ENCODE peak calls at places on chromosomes 16 and 17, in six cellular contexts. P is GM04503, G is mucosa of descending colon, I is H54, X is NCI-H446, N is natural killer cell. Q is an unnamed sample.

GRCh38 chr17:31513731-31514427 is 122.4 kb downstream of the RAB11FIP4 start:
- DNase-seq in P (no peak), G (no peak), N (no peak), X (no peak), I (no peak), Q (no peak)

GRCh38 chr17:6427284-6427781 is 7.6 kb downstream of the AIPL1 start:
- DNase-seq in P (no peak), I (no peak), X (no peak), G (peak; percentile 27), N (peak; percentile 29), Q (no peak)

GRCh38 chr16:12917246-12917645 is 15.8 kb downstream of the SHISA9 start:
- DNase-seq in X (no peak), G (no peak), P (no peak), N (no peak), I (no peak), Q (no peak)

GRCh38 chr17:47735536-47736011 is 2.5 kb downstream of the TBX21 start:
- DNase-seq in G (no peak), P (no peak), X (no peak), I (no peak), N (no peak), Q (peak; percentile 29)

GRCh38 chr16:83066881-83067280 is 440.1 kb downstream of the CDH13 start:
- DNase-seq in N (no peak), G (no peak), X (no peak), P (no peak), I (no peak), Q (no peak)

GRCh38 chr17:60720763-60721531 is 43.3 kb downstream of the BCAS3 start:
- DNase-seq in G (peak; percentile 70), N (no peak), P (no peak), I (peak; percentile 40), X (peak; percentile 69), Q (no peak)

GRCh38 chr16:69120096-69120664 is 12.2 kb downstream of the CHTF8 start:
- DNase-seq in N (no peak), X (no peak), P (no peak), G (no peak), I (no peak), Q (peak; percentile 56)

GRCh38 chr17:44830359-44831269 is 527 bp upstream of the GJC1 start:
- DNase-seq in P (no peak), X (no peak), I (no peak), G (peak; percentile 16), N (no peak), Q (peak; percentile 79)

GRCh38 chr17:28357901-28358197 is 522 bp upstream of the POLDIP2 start:
- DNase-seq in X (no peak), G (no peak), N (no peak), I (no peak), P (no peak), Q (no peak)

GRCh38 chr16:87647431-87648185 is 45.3 kb downstream of the JPH3 start:
- DNase-seq in G (no peak), I (no peak), N (no peak), P (no peak), X (no peak), Q (no peak)

GRCh38 chr17:81229666-81229920 is 6.8 kb upstream of the CEP131 start:
- DNase-seq in G (no peak), N (no peak), I (no peak), P (no peak), X (no peak), Q (no peak)

GRCh38 chr16:48537275-48537674 is 72.7 kb downstream of the N4BP1 start:
- DNase-seq in X (no peak), I (no peak), G (no peak), N (no peak), P (no peak), Q (peak; percentile 82)

GRCh38 chr16:85364323-85365040 is 248.6 kb upstream of the GSE1 start:
- DNase-seq in N (no peak), P (no peak), X (no peak), I (no peak), G (no peak), Q (no peak)

GRCh38 chr17:69733171-69734014 is 318.9 kb downstream of the MAP2K6 start:
- DNase-seq in P (no peak), I (peak; percentile 45), X (peak; percentile 94), G (no peak), N (no peak), Q (no peak)

GRCh38 chr17:8188408-8188839 is 1.6 kb downstream of the BORCS6 start:
- DNase-seq in I (no peak), X (no peak), P (no peak), G (peak; percentile 36), N (no peak), Q (no peak)

GRCh38 chr17:48441231-48441711 is 11.3 kb upstream of the SKAP1 start:
- DNase-seq in N (peak; percentile 22), G (peak; percentile 22), P (no peak), X (no peak), I (no peak), Q (no peak)

GRCh38 chr16:66135376-66135775 is 231.1 kb upstream of the CDH5 start:
- DNase-seq in P (no peak), X (no peak), I (no peak), G (peak; percentile 14), N (no peak), Q (no peak)

GRCh38 chr16:87132361-87133014 is 184.7 kb downstream of the C16orf95 start:
- DNase-seq in X (no peak), G (no peak), I (no peak), P (peak; percentile 50), N (no peak), Q (peak; percentile 82)

GRCh38 chr16:71923941-71924690 is 28.8 kb downstream of the IST1 start:
- DNase-seq in I (no peak), P (no peak), G (no peak), X (no peak), N (no peak), Q (no peak)

GRCh38 chr17:78868391-78868790 is 27.8 kb upstream of the USP36 start:
- DNase-seq in P (peak; percentile 62), N (no peak), I (no peak), G (no peak), X (no peak), Q (no peak)

GRCh38 chr17:75652934-75653549 is 13.9 kb downstream of the RECQL5 start:
- DNase-seq in P (no peak), N (no peak), G (no peak), X (peak; percentile 28), I (no peak), Q (peak; percentile 32)

GRCh38 chr17:17508641-17509591 is 12.7 kb upstream of the RASD1 start:
- DNase-seq in P (no peak), N (no peak), I (no peak), X (no peak), G (no peak), Q (peak; percentile 76)

GRCh38 chr16:27642753-27643152 is 92.8 kb downstream of the KATNIP start:
- DNase-seq in N (no peak), I (no peak), P (no peak), X (peak; percentile 16), G (no peak), Q (peak; percentile 12)

GRCh38 chr17:39235555-39236221 is 9.9 kb upstream of the STAC2 start:
- DNase-seq in X (peak; percentile 48), N (no peak), G (peak; percentile 35), I (peak; percentile 85), P (no peak), Q (peak; percentile 19)

GRCh38 chr17:64128787-64129514 is 993 bp downstream of the ERN1 start:
- DNase-seq in N (no peak), P (no peak), X (no peak), G (peak; percentile 60), I (peak; percentile 54), Q (no peak)

GRCh38 chr16:1137604-1138003 is 15.3 kb upstream of the CACNA1H start:
- DNase-seq in G (no peak), I (peak; percentile 72), N (no peak), X (no peak), P (peak; percentile 15), Q (no peak)

GRCh38 chr17:17933775-17934174 is 38.4 kb downstream of the TOM1L2 start:
- DNase-seq in I (no peak), G (no peak), X (no peak), N (no peak), P (no peak), Q (no peak)

GRCh38 chr17:29121442-29121841 is 58.8 kb downstream of the MYO18A start:
- DNase-seq in X (no peak), P (no peak), I (no peak), N (no peak), G (no peak), Q (no peak)

GRCh38 chr16:117381-118365 is 20.8 kb downstream of the NPRL3 start:
- DNase-seq in N (peak; percentile 56), I (peak; percentile 52), X (peak; percentile 52), P (no peak), G (peak; percentile 86), Q (no peak)

GRCh38 chr16:12450381-12450780 is 353.3 kb downstream of the CPPED1 start:
- DNase-seq in I (no peak), X (no peak), G (no peak), P (no peak), N (no peak), Q (peak; percentile 34)

GRCh38 chr16:85635545-85636140 is 22.5 kb downstream of the GSE1 start:
- DNase-seq in X (no peak), N (no peak), P (no peak), I (no peak), G (no peak), Q (no peak)

GRCh38 chr16:84940670-84941551 is 70.4 kb downstream of the ZDHHC7 start:
- DNase-seq in G (no peak), I (no peak), N (no peak), P (no peak), X (no peak), Q (no peak)

GRCh38 chr17:38704645-38705522 is at the start of gene MLLT6:
- DNase-seq in I (peak; percentile 84), P (no peak), N (peak; percentile 76), G (peak; percentile 83), X (peak; percentile 80), Q (peak; percentile 93)

GRCh38 chr16:30018731-30019158 is 4.3 kb upstream of the C16orf92 start:
- DNase-seq in X (no peak), G (no peak), N (no peak), P (no peak), I (no peak), Q (no peak)

GRCh38 chr17:6244796-6245195 is 174.6 kb downstream of the WSCD1 start:
- DNase-seq in X (no peak), P (no peak), N (no peak), G (no peak), I (no peak), Q (no peak)